ENCODE peak calls at places on chromosomes 6 and 20, in four cellular contexts. One of them, this sample, is unnamed.

GRCh38 chr20:34949120-34949519 is 6.5 kb downstream of the GSS start:
- DNase-seq in Calu3: no peak
- DNase-seq in A172: no peak
- DNase-seq in hypothalamus: no peak
- DNase-seq in this sample: no peak

GRCh38 chr20:50339196-50339901 is 148.7 kb downstream of the CEBPB start:
- DNase-seq in Calu3: no peak
- DNase-seq in A172: peak; percentile 64
- DNase-seq in hypothalamus: no peak
- DNase-seq in this sample: no peak

GRCh38 chr20:5122861-5123260 is 3.1 kb upstream of the PCNA start:
- DNase-seq in Calu3: no peak
- DNase-seq in A172: no peak
- DNase-seq in hypothalamus: no peak
- DNase-seq in this sample: no peak

GRCh38 chr6:149169761-149170359 is 147.7 kb upstream of the TAB2 start:
- DNase-seq in Calu3: no peak
- DNase-seq in A172: peak; percentile 63
- DNase-seq in hypothalamus: no peak
- DNase-seq in this sample: no peak

GRCh38 chr6:135909737-135910387 is 58.4 kb downstream of the PDE7B start:
- DNase-seq in Calu3: peak; percentile 56
- DNase-seq in A172: peak; percentile 32
- DNase-seq in hypothalamus: no peak
- DNase-seq in this sample: peak; percentile 33

GRCh38 chr6:148118303-148118702 is 224.3 kb upstream of the SASH1 start:
- DNase-seq in Calu3: no peak
- DNase-seq in A172: no peak
- DNase-seq in hypothalamus: no peak
- DNase-seq in this sample: no peak

GRCh38 chr20:40283689-40284088 is 405.3 kb downstream of the MAFB start:
- DNase-seq in Calu3: no peak
- DNase-seq in A172: no peak
- DNase-seq in hypothalamus: no peak
- DNase-seq in this sample: no peak

GRCh38 chr6:39037082-39037487 is 11.5 kb upstream of the GLP1R start:
- DNase-seq in Calu3: no peak
- DNase-seq in A172: no peak
- DNase-seq in hypothalamus: no peak
- DNase-seq in this sample: no peak

GRCh38 chr20:53226788-53227187 is 254.6 kb downstream of the TSHZ2 start:
- DNase-seq in Calu3: no peak
- DNase-seq in A172: no peak
- DNase-seq in hypothalamus: no peak
- DNase-seq in this sample: no peak

GRCh38 chr6:33433560-33434191 is 13.8 kb downstream of the SYNGAP1 start:
- DNase-seq in Calu3: no peak
- DNase-seq in A172: no peak
- DNase-seq in hypothalamus: no peak
- DNase-seq in this sample: no peak

GRCh38 chr20:58208944-58209343 is 19.5 kb downstream of the ANKRD60 start:
- DNase-seq in Calu3: no peak
- DNase-seq in A172: no peak
- DNase-seq in hypothalamus: no peak
- DNase-seq in this sample: no peak

GRCh38 chr20:44963325-44964215 is 2.7 kb upstream of the STK4 start:
- DNase-seq in Calu3: no peak
- DNase-seq in A172: no peak
- DNase-seq in hypothalamus: no peak
- DNase-seq in this sample: no peak

GRCh38 chr6:145815875-145816274 is 1.3 kb upstream of the FBXO30 start:
- DNase-seq in Calu3: no peak
- DNase-seq in A172: peak; percentile 18
- DNase-seq in hypothalamus: no peak
- DNase-seq in this sample: no peak

GRCh38 chr6:95959291-95959690 is 56.5 kb upstream of the FUT9 start:
- DNase-seq in Calu3: no peak
- DNase-seq in A172: no peak
- DNase-seq in hypothalamus: no peak
- DNase-seq in this sample: peak; percentile 76

GRCh38 chr20:11012975-11013374 is 339.2 kb upstream of the JAG1 start:
- DNase-seq in Calu3: no peak
- DNase-seq in A172: no peak
- DNase-seq in hypothalamus: no peak
- DNase-seq in this sample: no peak

GRCh38 chr6:62707156-62707555 is 421.1 kb upstream of the KHDRBS2 start:
- DNase-seq in Calu3: no peak
- DNase-seq in A172: no peak
- DNase-seq in hypothalamus: no peak
- DNase-seq in this sample: no peak

GRCh38 chr6:138346302-138347195 is 31.2 kb upstream of the SMIM28 start:
- DNase-seq in Calu3: no peak
- DNase-seq in A172: no peak
- DNase-seq in hypothalamus: no peak
- DNase-seq in this sample: no peak

GRCh38 chr20:45017859-45018258 is 51.5 kb downstream of the STK4 start:
- DNase-seq in Calu3: no peak
- DNase-seq in A172: peak; percentile 43
- DNase-seq in hypothalamus: no peak
- DNase-seq in this sample: no peak

GRCh38 chr6:28981391-28981832 is 23.7 kb downstream of the ZNF311 start:
- DNase-seq in Calu3: peak; percentile 84
- DNase-seq in A172: peak; percentile 62
- DNase-seq in hypothalamus: peak; percentile 58
- DNase-seq in this sample: no peak

GRCh38 chr6:162613310-162613709 is 114.3 kb downstream of the PRKN start:
- DNase-seq in Calu3: no peak
- DNase-seq in A172: no peak
- DNase-seq in hypothalamus: no peak
- DNase-seq in this sample: no peak

GRCh38 chr20:49790077-49790798 is 22.4 kb upstream of the SLC9A8 start:
- DNase-seq in Calu3: no peak
- DNase-seq in A172: no peak
- DNase-seq in hypothalamus: no peak
- DNase-seq in this sample: no peak

GRCh38 chr20:7893019-7893730 is 47.1 kb downstream of the HAO1 start:
- DNase-seq in Calu3: no peak
- DNase-seq in A172: no peak
- DNase-seq in hypothalamus: no peak
- DNase-seq in this sample: no peak

GRCh38 chr6:111925296-111925695 is 52.0 kb upstream of the FYN start:
- DNase-seq in Calu3: no peak
- DNase-seq in A172: peak; percentile 70
- DNase-seq in hypothalamus: no peak
- DNase-seq in this sample: no peak

GRCh38 chr20:5691918-5692618 is 58.1 kb upstream of the SHLD1 start:
- DNase-seq in Calu3: no peak
- DNase-seq in A172: no peak
- DNase-seq in hypothalamus: no peak
- DNase-seq in this sample: no peak

GRCh38 chr6:13764996-13765395 is 49.4 kb downstream of the MCUR1 start:
- DNase-seq in Calu3: no peak
- DNase-seq in A172: no peak
- DNase-seq in hypothalamus: no peak
- DNase-seq in this sample: no peak

GRCh38 chr6:140253096-140253495 is 878.6 kb upstream of the CITED2 start:
- DNase-seq in Calu3: no peak
- DNase-seq in A172: peak; percentile 1
- DNase-seq in hypothalamus: no peak
- DNase-seq in this sample: no peak

GRCh38 chr6:98985391-98985790 is 37.6 kb upstream of the FBXL4 start:
- DNase-seq in Calu3: no peak
- DNase-seq in A172: no peak
- DNase-seq in hypothalamus: no peak
- DNase-seq in this sample: no peak

GRCh38 chr20:1327241-1327653 is 1.7 kb downstream of the SDCBP2 start:
- DNase-seq in Calu3: no peak
- DNase-seq in A172: no peak
- DNase-seq in hypothalamus: no peak
- DNase-seq in this sample: no peak

GRCh38 chr6:45923831-45924391 is 91.7 kb downstream of the CLIC5 start:
- DNase-seq in Calu3: no peak
- DNase-seq in A172: no peak
- DNase-seq in hypothalamus: no peak
- DNase-seq in this sample: no peak

GRCh38 chr6:17565399-17565798 is 34.7 kb upstream of the FAM8A1 start:
- DNase-seq in Calu3: no peak
- DNase-seq in A172: no peak
- DNase-seq in hypothalamus: no peak
- DNase-seq in this sample: no peak

GRCh38 chr20:31908016-31908415 is 37.6 kb downstream of the TTLL9 start:
- DNase-seq in Calu3: no peak
- DNase-seq in A172: no peak
- DNase-seq in hypothalamus: no peak
- DNase-seq in this sample: no peak

GRCh38 chr6:11431455-11431937 is 106.1 kb upstream of the TMEM170B start:
- DNase-seq in Calu3: no peak
- DNase-seq in A172: no peak
- DNase-seq in hypothalamus: no peak
- DNase-seq in this sample: no peak

GRCh38 chr20:41969656-41970055 is 351.5 kb upstream of the CHD6 start:
- DNase-seq in Calu3: no peak
- DNase-seq in A172: no peak
- DNase-seq in hypothalamus: peak; percentile 8
- DNase-seq in this sample: no peak

GRCh38 chr6:136344420-136344819 is 54.8 kb upstream of the BCLAF1 start:
- DNase-seq in Calu3: no peak
- DNase-seq in A172: no peak
- DNase-seq in hypothalamus: no peak
- DNase-seq in this sample: no peak

GRCh38 chr6:151111670-151112069 is 128.1 kb upstream of the AKAP12 start:
- DNase-seq in Calu3: no peak
- DNase-seq in A172: no peak
- DNase-seq in hypothalamus: no peak
- DNase-seq in this sample: no peak

GRCh38 chr6:70436320-70436719 is 23.0 kb downstream of the FAM135A start:
- DNase-seq in Calu3: no peak
- DNase-seq in A172: no peak
- DNase-seq in hypothalamus: no peak
- DNase-seq in this sample: no peak

GRCh38 chr20:22619272-22619671 is 34.9 kb upstream of the FOXA2 start:
- DNase-seq in Calu3: no peak
- DNase-seq in A172: no peak
- DNase-seq in hypothalamus: no peak
- DNase-seq in this sample: no peak

GRCh38 chr6:104357928-104358327 is 501.8 kb downstream of the HACE1 start:
- DNase-seq in Calu3: no peak
- DNase-seq in A172: no peak
- DNase-seq in hypothalamus: no peak
- DNase-seq in this sample: no peak

This sample was measured in globus pallidus.